ENCODE peak calls at places on chromosomes 2 and 18, in four cellular contexts. L is left kidney; P is stimulated activated CD4-positive, alpha-beta T cell treated with anti-CD3 and anti-CD28 coated beads, Interleukin-12 subunit alpha, Interleukin-12 subunit beta, amount 100 ng/mL, for 4 hours; B is activated naive CD4-positive, alpha-beta T cell treated with anti-CD3 and anti-CD28 coated beads for 36 hours. K is an unnamed sample.

GRCh38 chr2:109046925-109047508 is 58.0 kb upstream of the EDAR start:
- DNase-seq in L (no peak), B (peak), P (no peak), K (no peak)

GRCh38 chr2:123179526-123179925 is 845.6 kb upstream of the CNTNAP5 start:
- DNase-seq in P (no peak), L (no peak), B (no peak), K (no peak)

GRCh38 chr2:170236639-170237037 is 58.7 kb downstream of the MYO3B start:
- DNase-seq in L (no peak), P (no peak), B (no peak), K (peak)

GRCh38 chr2:135563793-135564192 is 32.5 kb downstream of the R3HDM1 start:
- DNase-seq in L (no peak), P (no peak), B (peak), K (no peak)

GRCh38 chr18:61199131-61199903 is 133.9 kb upstream of the CDH20 start:
- DNase-seq in B (no peak), L (no peak), P (no peak), K (no peak)

GRCh38 chr2:37655442-37655841 is 16.0 kb downstream of the CDC42EP3 start:
- DNase-seq in L (no peak), P (no peak), B (no peak), K (no peak)

GRCh38 chr2:219687266-219687665 is 59.8 kb downstream of the SLC4A3 start:
- DNase-seq in P (no peak), B (no peak), L (no peak), K (no peak)

GRCh38 chr2:180676520-180676919 is 303.9 kb upstream of the UBE2E3 start:
- DNase-seq in P (no peak), B (no peak), L (peak), K (no peak)

GRCh38 chr18:34659579-34660517 is 50.2 kb upstream of the DTNA start:
- DNase-seq in B (peak), P (no peak), L (peak), K (peak)

GRCh38 chr2:217612920-217613319 is 389.9 kb downstream of the TNS1 start:
- DNase-seq in P (no peak), L (no peak), B (no peak), K (no peak)

GRCh38 chr2:178282075-178282474 is 87.8 kb downstream of the OSBPL6 start:
- DNase-seq in B (no peak), L (peak), P (no peak), K (no peak)

GRCh38 chr2:236933351-236933750 is 152.3 kb upstream of the COPS8 start:
- DNase-seq in L (peak), B (no peak), P (no peak), K (no peak)

GRCh38 chr18:65983750-65984149 is 232.9 kb downstream of the CDH7 start:
- DNase-seq in L (no peak), P (no peak), B (no peak), K (no peak)

GRCh38 chr2:174779361-174779928 is 15.2 kb upstream of the CHRNA1 start:
- DNase-seq in L (no peak), B (peak), P (no peak), K (peak)

GRCh38 chr2:216370961-216371633 is 1.2 kb downstream of the MARCHF4 start:
- DNase-seq in P (no peak), L (peak), B (no peak), K (no peak)

GRCh38 chr2:67599561-67599960 is 202.4 kb downstream of the ETAA1 start:
- DNase-seq in B (no peak), L (no peak), P (no peak), K (no peak)

GRCh38 chr2:228433706-228434105 is 252.2 kb upstream of the SPHKAP start:
- DNase-seq in P (no peak), L (no peak), B (no peak), K (no peak)

GRCh38 chr2:219461061-219461514 is 26.4 kb downstream of the SPEG start:
- DNase-seq in L (peak), B (peak), P (no peak), K (peak)

GRCh38 chr2:27992787-27993747 is 102.5 kb downstream of the BABAM2 start:
- DNase-seq in L (no peak), P (no peak), B (no peak), K (no peak)

GRCh38 chr2:178397002-178397605 is 53.9 kb downstream of the PRKRA start:
- DNase-seq in B (no peak), P (no peak), L (peak), K (no peak)

GRCh38 chr18:57764087-57764486 is 39.0 kb downstream of the ATP8B1 start:
- DNase-seq in P (no peak), B (no peak), L (no peak), K (no peak)

GRCh38 chr2:239609583-239610310 is 208.9 kb upstream of the HDAC4 start:
- DNase-seq in L (no peak), P (no peak), B (no peak), K (no peak)

GRCh38 chr2:192146069-192147006 is 48.4 kb downstream of the TMEFF2 start:
- DNase-seq in L (no peak), B (no peak), P (no peak), K (no peak)

GRCh38 chr2:215796160-215796559 is 217.2 kb downstream of the MREG start:
- DNase-seq in B (no peak), P (no peak), L (peak), K (peak)

GRCh38 chr2:10260130-10260529 is 42.6 kb upstream of the HPCAL1 start:
- DNase-seq in L (no peak), P (no peak), B (no peak), K (no peak)

GRCh38 chr2:40348665-40349064 is 103.2 kb downstream of the SLC8A1 start:
- DNase-seq in P (no peak), B (no peak), L (no peak), K (no peak)

GRCh38 chr2:72859831-72860262 is 27.4 kb upstream of the SPR start:
- DNase-seq in P (peak), L (peak), B (peak), K (peak)

GRCh38 chr2:18169787-18170175 is 291.3 kb downstream of the KCNS3 start:
- DNase-seq in B (no peak), P (no peak), L (no peak), K (no peak)

GRCh38 chr2:239393401-239393940 is 7.3 kb downstream of the HDAC4 start:
- DNase-seq in P (no peak), L (no peak), B (peak), K (no peak)

GRCh38 chr2:143732076-143732475 is 602.9 kb downstream of the ARHGAP15 start:
- DNase-seq in P (no peak), B (no peak), L (no peak), K (no peak)

GRCh38 chr18:78113445-78113844 is 863.8 kb downstream of the GALR1 start:
- DNase-seq in L (no peak), P (no peak), B (no peak), K (no peak)

K was measured in NCI-H1092.